ENCODE peak calls at places on chromosomes 6 and 20, in ten cellular contexts. One of them, this sample, is unnamed.

GRCh38 chr6:170448745-170449144 is 104.4 kb downstream of the PSMB1 start:
- DNase-seq in psoas muscle: no peak
- DNase-seq in AG09309: no peak
- DNase-seq in brain microvascular endothelial cell: no peak
- DNase-seq in neural progenitor cell: no peak
- DNase-seq in BE2C: no peak
- DNase-seq in fibroblast of mammary gland: no peak
- DNase-seq in fibroblast of lung: no peak
- DNase-seq in AG10803: no peak
- DNase-seq in HFF-Myc: no peak
- DNase-seq in this sample: no peak

GRCh38 chr6:130693944-130694343 is 133.3 kb upstream of the SMLR1 start:
- DNase-seq in BE2C: no peak
- DNase-seq in fibroblast of lung: no peak
- DNase-seq in neural progenitor cell: no peak
- DNase-seq in AG09309: no peak
- DNase-seq in psoas muscle: no peak
- DNase-seq in brain microvascular endothelial cell: no peak
- DNase-seq in HFF-Myc: no peak
- DNase-seq in AG10803: no peak
- DNase-seq in fibroblast of mammary gland: no peak
- DNase-seq in this sample: no peak

GRCh38 chr20:32158351-32158750 is 48.8 kb downstream of the TM9SF4 start:
- DNase-seq in brain microvascular endothelial cell: no peak
- DNase-seq in fibroblast of mammary gland: no peak
- DNase-seq in psoas muscle: no peak
- DNase-seq in fibroblast of lung: no peak
- DNase-seq in AG09309: no peak
- DNase-seq in neural progenitor cell: no peak
- DNase-seq in BE2C: no peak
- DNase-seq in HFF-Myc: no peak
- DNase-seq in AG10803: no peak
- DNase-seq in this sample: no peak

GRCh38 chr6:111107589-111107988 is 20.3 kb downstream of the SLC16A10 start:
- DNase-seq in neural progenitor cell: no peak
- DNase-seq in fibroblast of mammary gland: no peak
- DNase-seq in brain microvascular endothelial cell: no peak
- DNase-seq in HFF-Myc: no peak
- DNase-seq in fibroblast of lung: no peak
- DNase-seq in AG10803: no peak
- DNase-seq in BE2C: no peak
- DNase-seq in psoas muscle: no peak
- DNase-seq in AG09309: no peak
- DNase-seq in this sample: no peak

GRCh38 chr6:160004419-160005160 is 35.7 kb downstream of the IGF2R start:
- DNase-seq in HFF-Myc: no peak
- DNase-seq in neural progenitor cell: no peak
- DNase-seq in psoas muscle: no peak
- DNase-seq in fibroblast of mammary gland: no peak
- DNase-seq in BE2C: no peak
- DNase-seq in brain microvascular endothelial cell: no peak
- DNase-seq in fibroblast of lung: no peak
- DNase-seq in AG09309: no peak
- DNase-seq in AG10803: no peak
- DNase-seq in this sample: no peak

GRCh38 chr20:48463916-48464315 is 363.9 kb downstream of the PREX1 start:
- DNase-seq in AG09309: peak; percentile 20
- DNase-seq in HFF-Myc: peak; percentile 5
- DNase-seq in fibroblast of lung: peak; percentile 75
- DNase-seq in neural progenitor cell: no peak
- DNase-seq in AG10803: peak; percentile 29
- DNase-seq in brain microvascular endothelial cell: peak; percentile 33
- DNase-seq in BE2C: no peak
- DNase-seq in fibroblast of mammary gland: peak; percentile 53
- DNase-seq in psoas muscle: no peak
- DNase-seq in this sample: no peak

GRCh38 chr6:4358414-4359107 is 223.2 kb upstream of the ECI2 start:
- DNase-seq in AG09309: peak; percentile 99
- DNase-seq in neural progenitor cell: peak; percentile 24
- DNase-seq in fibroblast of lung: peak; percentile 100
- DNase-seq in psoas muscle: peak; percentile 94
- DNase-seq in BE2C: peak; percentile 64
- DNase-seq in HFF-Myc: peak; percentile 98
- DNase-seq in brain microvascular endothelial cell: peak; percentile 100
- DNase-seq in AG10803: peak; percentile 100
- DNase-seq in fibroblast of mammary gland: peak; percentile 100
- DNase-seq in this sample: no peak

GRCh38 chr20:46328180-46328882 is 20.0 kb upstream of the CDH22 start:
- DNase-seq in neural progenitor cell: no peak
- DNase-seq in AG10803: no peak
- DNase-seq in BE2C: no peak
- DNase-seq in HFF-Myc: no peak
- DNase-seq in fibroblast of mammary gland: no peak
- DNase-seq in fibroblast of lung: no peak
- DNase-seq in psoas muscle: no peak
- DNase-seq in brain microvascular endothelial cell: no peak
- DNase-seq in AG09309: no peak
- DNase-seq in this sample: peak; percentile 42

GRCh38 chr6:36985384-36985962 is 523 bp downstream of the MTCH1 start:
- DNase-seq in BE2C: no peak
- DNase-seq in fibroblast of mammary gland: no peak
- DNase-seq in psoas muscle: no peak
- DNase-seq in AG10803: no peak
- DNase-seq in fibroblast of lung: no peak
- DNase-seq in HFF-Myc: no peak
- DNase-seq in AG09309: no peak
- DNase-seq in neural progenitor cell: no peak
- DNase-seq in brain microvascular endothelial cell: no peak
- DNase-seq in this sample: no peak

GRCh38 chr6:55818482-55818881 is 56.9 kb downstream of the BMP5 start:
- DNase-seq in psoas muscle: no peak
- DNase-seq in fibroblast of lung: no peak
- DNase-seq in neural progenitor cell: no peak
- DNase-seq in brain microvascular endothelial cell: no peak
- DNase-seq in AG09309: no peak
- DNase-seq in fibroblast of mammary gland: peak; percentile 59
- DNase-seq in BE2C: no peak
- DNase-seq in AG10803: no peak
- DNase-seq in HFF-Myc: no peak
- DNase-seq in this sample: no peak

GRCh38 chr20:29430531-29430930 is 1826.9 kb upstream of the DEFB115 start:
- DNase-seq in fibroblast of lung: no peak
- DNase-seq in HFF-Myc: no peak
- DNase-seq in BE2C: no peak
- DNase-seq in neural progenitor cell: no peak
- DNase-seq in AG09309: no peak
- DNase-seq in brain microvascular endothelial cell: no peak
- DNase-seq in psoas muscle: no peak
- DNase-seq in AG10803: no peak
- DNase-seq in fibroblast of mammary gland: no peak
- DNase-seq in this sample: no peak

DNA sequence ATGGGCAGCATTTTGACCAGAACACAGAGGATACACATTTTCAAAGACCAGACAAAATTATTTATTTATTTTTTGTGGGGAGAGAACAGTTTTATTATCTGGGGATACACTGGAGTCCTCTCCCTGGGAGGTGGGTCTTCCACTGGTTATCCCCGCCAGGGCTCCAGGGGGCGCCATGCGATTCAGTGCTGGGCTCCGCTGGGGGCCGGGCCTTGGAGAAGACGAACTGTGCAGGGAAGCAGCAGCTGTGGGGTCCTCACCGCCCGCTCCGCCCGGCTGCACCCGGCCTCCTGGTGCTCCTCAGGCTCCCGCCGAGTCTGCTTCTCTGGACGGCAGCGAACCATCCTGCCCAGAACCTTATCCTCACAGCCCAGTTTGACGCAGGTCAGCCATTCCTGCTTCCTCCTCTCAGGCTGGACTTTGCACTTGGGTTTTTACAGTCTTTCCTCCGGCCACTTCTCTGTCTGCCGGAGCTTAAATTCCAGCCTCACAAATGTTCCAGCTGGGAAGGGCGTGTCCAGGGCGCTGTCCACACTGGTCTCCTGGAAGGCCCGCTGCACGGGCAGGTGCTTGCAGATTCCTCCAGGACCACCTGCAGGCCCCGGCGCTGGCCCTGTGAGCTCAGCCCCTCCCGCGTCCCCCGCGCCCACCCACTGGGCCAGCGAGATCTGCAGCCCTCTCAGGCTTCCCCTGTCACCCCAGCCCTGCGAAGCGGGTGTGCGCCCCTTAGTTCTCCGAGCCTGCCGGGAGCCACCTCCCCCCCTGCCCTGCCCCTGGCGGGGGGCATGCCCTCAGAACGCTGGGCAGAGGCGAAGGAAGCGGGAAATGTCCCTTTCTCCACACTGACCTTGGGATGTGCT is 1830.0 kb upstream of the DEFB115 start:
- DNase-seq in fibroblast of lung: no peak
- DNase-seq in HFF-Myc: no peak
- DNase-seq in psoas muscle: no peak
- DNase-seq in fibroblast of mammary gland: no peak
- DNase-seq in AG10803: no peak
- DNase-seq in brain microvascular endothelial cell: no peak
- DNase-seq in AG09309: no peak
- DNase-seq in neural progenitor cell: no peak
- DNase-seq in BE2C: peak; percentile 86
- DNase-seq in this sample: no peak
- TF ChIP-seq CTCF in fibroblast of lung: no peak
- TF ChIP-seq CTCF in HFF-Myc: peak; percentile 2
- TF ChIP-seq CTCF in psoas muscle: no peak
- TF ChIP-seq CTCF in fibroblast of mammary gland: no peak
- TF ChIP-seq CTCF in AG10803: no peak
- TF ChIP-seq CTCF in brain microvascular endothelial cell: no peak
- TF ChIP-seq CTCF in AG09309: no peak
- TF ChIP-seq CTCF in neural progenitor cell: no peak
- TF ChIP-seq CTCF in BE2C: peak; percentile 69
- TF ChIP-seq CTCF in this sample: peak; percentile 13

GRCh38 chr6:84767591-84768201 is 3.3 kb upstream of the TBX18 start:
- DNase-seq in fibroblast of mammary gland: no peak
- DNase-seq in AG09309: no peak
- DNase-seq in BE2C: no peak
- DNase-seq in AG10803: no peak
- DNase-seq in neural progenitor cell: no peak
- DNase-seq in fibroblast of lung: no peak
- DNase-seq in HFF-Myc: no peak
- DNase-seq in psoas muscle: no peak
- DNase-seq in brain microvascular endothelial cell: no peak
- DNase-seq in this sample: no peak

GRCh38 chr6:84766796-84767590 is 2.6 kb upstream of the TBX18 start:
- DNase-seq in HFF-Myc: no peak
- DNase-seq in AG10803: no peak
- DNase-seq in brain microvascular endothelial cell: no peak
- DNase-seq in neural progenitor cell: peak; percentile 73
- DNase-seq in psoas muscle: no peak
- DNase-seq in BE2C: no peak
- DNase-seq in fibroblast of mammary gland: no peak
- DNase-seq in AG09309: no peak
- DNase-seq in fibroblast of lung: no peak
- DNase-seq in this sample: no peak

GRCh38 chr6:84770521-84770920 is 6.1 kb upstream of the TBX18 start:
- DNase-seq in fibroblast of mammary gland: no peak
- DNase-seq in fibroblast of lung: no peak
- DNase-seq in BE2C: no peak
- DNase-seq in HFF-Myc: no peak
- DNase-seq in AG10803: no peak
- DNase-seq in psoas muscle: no peak
- DNase-seq in neural progenitor cell: no peak
- DNase-seq in brain microvascular endothelial cell: no peak
- DNase-seq in AG09309: no peak
- DNase-seq in this sample: no peak

GRCh38 chr6:84769247-84769646 is 4.8 kb upstream of the TBX18 start:
- DNase-seq in neural progenitor cell: no peak
- DNase-seq in AG10803: no peak
- DNase-seq in fibroblast of lung: no peak
- DNase-seq in psoas muscle: no peak
- DNase-seq in fibroblast of mammary gland: no peak
- DNase-seq in AG09309: no peak
- DNase-seq in brain microvascular endothelial cell: peak; percentile 62
- DNase-seq in HFF-Myc: no peak
- DNase-seq in BE2C: no peak
- DNase-seq in this sample: no peak

GRCh38 chr6:84768442-84769174 is 4.2 kb upstream of the TBX18 start:
- DNase-seq in AG10803: no peak
- DNase-seq in psoas muscle: no peak
- DNase-seq in neural progenitor cell: peak; percentile 80
- DNase-seq in HFF-Myc: no peak
- DNase-seq in fibroblast of lung: no peak
- DNase-seq in AG09309: no peak
- DNase-seq in brain microvascular endothelial cell: peak; percentile 78
- DNase-seq in BE2C: no peak
- DNase-seq in fibroblast of mammary gland: no peak
- DNase-seq in this sample: peak; percentile 33
- H3K4me3 ChIP-seq in AG10803: no peak overlapping the region
- H3K4me3 ChIP-seq in psoas muscle: peak overlapping the region; percentile 15
- H3K4me3 ChIP-seq in neural progenitor cell: no peak overlapping the region
- H3K4me3 ChIP-seq in HFF-Myc: no peak overlapping the region
- H3K4me3 ChIP-seq in fibroblast of lung: peak overlapping the region; percentile 12
- H3K4me3 ChIP-seq in AG09309: peak overlapping the region; percentile 41
- H3K4me3 ChIP-seq in brain microvascular endothelial cell: peak overlapping the region; percentile 52
- H3K4me3 ChIP-seq in BE2C: no peak overlapping the region
- H3K4me3 ChIP-seq in fibroblast of mammary gland: peak overlapping the region; percentile 16
- H3K4me3 ChIP-seq in this sample: peak overlapping the region; percentile 26

DNA sequence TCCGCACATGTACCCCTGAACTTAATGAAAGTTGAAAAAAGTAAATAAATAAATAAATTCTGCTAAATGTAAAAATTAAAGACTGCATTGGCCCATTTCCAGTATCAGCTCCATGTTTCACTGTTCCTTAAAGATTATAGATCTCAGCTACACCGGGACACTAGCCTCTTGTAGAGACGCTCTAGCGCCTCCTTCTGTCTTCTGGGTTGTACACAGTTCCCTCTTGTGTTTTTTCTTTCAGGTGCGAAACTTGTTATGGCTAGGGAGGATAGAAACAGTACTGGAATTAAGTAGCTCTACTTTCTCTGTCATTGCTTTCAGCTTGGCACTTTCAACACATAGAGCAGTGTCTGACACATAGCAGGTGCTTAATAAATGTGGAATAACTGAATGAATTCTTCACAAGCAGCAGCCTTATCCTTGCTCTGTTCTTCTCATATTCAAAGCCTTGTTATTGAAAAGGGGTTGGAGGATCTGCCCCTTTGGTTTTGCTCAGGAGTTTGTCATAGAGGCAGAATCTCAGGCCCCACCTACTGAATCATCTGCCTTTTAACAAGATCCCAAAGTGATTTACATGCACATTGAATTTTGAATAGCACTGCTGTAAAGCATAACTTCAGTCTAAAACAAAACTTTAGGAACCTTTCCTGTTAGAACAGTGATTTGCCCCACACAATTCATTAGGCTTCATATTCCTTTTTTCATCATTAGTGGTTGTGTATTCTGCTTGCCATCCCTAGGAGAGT is 92.3 kb downstream of the FIG4 start:
- DNase-seq in AG10803: no peak
- DNase-seq in AG09309: no peak
- DNase-seq in HFF-Myc: no peak
- DNase-seq in fibroblast of lung: no peak
- DNase-seq in fibroblast of mammary gland: peak; percentile 49
- DNase-seq in brain microvascular endothelial cell: no peak
- DNase-seq in BE2C: no peak
- DNase-seq in neural progenitor cell: peak; percentile 76
- DNase-seq in psoas muscle: no peak
- DNase-seq in this sample: no peak
- TF ChIP-seq CTCF in AG10803: peak; percentile 27
- TF ChIP-seq CTCF in AG09309: peak; percentile 25
- TF ChIP-seq CTCF in HFF-Myc: peak; percentile 41
- TF ChIP-seq CTCF in fibroblast of lung: no peak
- TF ChIP-seq CTCF in fibroblast of mammary gland: peak; percentile 40
- TF ChIP-seq CTCF in brain microvascular endothelial cell: peak; percentile 71
- TF ChIP-seq CTCF in BE2C: peak; percentile 38
- TF ChIP-seq CTCF in neural progenitor cell: peak; percentile 77
- TF ChIP-seq CTCF in psoas muscle: peak; percentile 10
- TF ChIP-seq CTCF in this sample: peak; percentile 22

GRCh38 chr6:107674995-107675738 is 148.9 kb downstream of the SCML4 start:
- DNase-seq in HFF-Myc: no peak
- DNase-seq in AG09309: peak; percentile 49
- DNase-seq in fibroblast of mammary gland: peak; percentile 85
- DNase-seq in fibroblast of lung: peak; percentile 77
- DNase-seq in AG10803: peak; percentile 87
- DNase-seq in brain microvascular endothelial cell: peak; percentile 53
- DNase-seq in neural progenitor cell: peak; percentile 89
- DNase-seq in BE2C: peak; percentile 92
- DNase-seq in psoas muscle: peak; percentile 81
- DNase-seq in this sample: peak; percentile 87
- H3K4me3 ChIP-seq in HFF-Myc: no peak overlapping the region
- H3K4me3 ChIP-seq in AG09309: no peak overlapping the region
- H3K4me3 ChIP-seq in fibroblast of mammary gland: no peak overlapping the region
- H3K4me3 ChIP-seq in fibroblast of lung: no peak overlapping the region
- H3K4me3 ChIP-seq in AG10803: no peak overlapping the region
- H3K4me3 ChIP-seq in brain microvascular endothelial cell: no peak overlapping the region
- H3K4me3 ChIP-seq in neural progenitor cell: peak overlapping the region; percentile 37
- H3K4me3 ChIP-seq in BE2C: peak overlapping the region; percentile 50
- H3K4me3 ChIP-seq in psoas muscle: peak overlapping the region; percentile 44
- H3K4me3 ChIP-seq in this sample: peak overlapping the region; percentile 22